ENCODE peak calls at places on chromosomes 13 and 19, in five cellular contexts. Y is naive thymus-derived CD8-positive, alpha-beta T cell; D is neural progenitor cell; I is MCF 10A; P is activated T-cell treated with anti-CD3 and anti-CD28 coated beads, Interleukin-2, amount 50 U/mL, for 4 hours. V is an unnamed sample.

GRCh38 chr19:54704928-54705327 is 19.3 kb upstream of the KIR3DL3 start:
- DNase-seq in Y (no peak), D (no peak), I (no peak), P (no peak), V (no peak)

GRCh38 chr19:41323430-41324125 is 13.6 kb downstream of the CCDC97 start:
- DNase-seq in Y (no peak), D (no peak), I (peak; percentile 82), P (no peak), V (no peak)

GRCh38 chr19:37342753-37343152 is 28.1 kb upstream of the ZNF527 start:
- DNase-seq in Y (no peak), D (no peak), I (no peak), P (no peak), V (no peak)

GRCh38 chr19:18768046-18768771 is 22.9 kb downstream of the COMP start:
- DNase-seq in Y (no peak), D (no peak), I (no peak), P (no peak), V (no peak)

GRCh38 chr19:17394891-17395415 is 957 bp upstream of the CCDC194 start:
- DNase-seq in Y (no peak), D (peak; percentile 72), I (peak; percentile 71), P (peak; percentile 55), V (no peak)

GRCh38 chr19:42092350-42092749 is 16.4 kb downstream of the ZNF574 start:
- DNase-seq in Y (no peak), D (no peak), I (peak; percentile 72), P (peak; percentile 28), V (no peak)

GRCh38 chr19:29810504-29810871 is 1.3 kb upstream of the CCNE1 start:
- DNase-seq in Y (no peak), D (no peak), I (peak; percentile 68), P (no peak), V (no peak)

GRCh38 chr13:95317037-95317989 is 16.1 kb upstream of the ABCC4 start:
- DNase-seq in Y (no peak), D (no peak), I (peak; percentile 46), P (no peak), V (no peak)

GRCh38 chr13:33258437-33259193 is 26.9 kb downstream of the STARD13 start:
- DNase-seq in Y (no peak), D (no peak), I (peak; percentile 67), P (no peak), V (no peak)